ENCODE peak calls at places on chromosomes 4 and X, in four cellular contexts. One of them, this sample, is unnamed.

GRCh38 chr4:128379860-128380259 is 92.2 kb upstream of the PGRMC2 start:
- DNase-seq in GM12891: peak; percentile 12
- DNase-seq in GM12878: no peak
- DNase-seq in K562: peak; percentile 68
- DNase-seq in this sample: peak; percentile 49

GRCh38 chr4:153788419-153789276 is at the start of gene SFRP2:
- DNase-seq in GM12878: no peak
- DNase-seq in GM12891: no peak
- DNase-seq in K562: no peak
- DNase-seq in this sample: no peak

GRCh38 chr4:64230709-64231310 is 178.4 kb downstream of the TECRL start:
- DNase-seq in GM12878: no peak
- DNase-seq in K562: no peak
- DNase-seq in GM12891: no peak
- DNase-seq in this sample: no peak

GRCh38 chr4:135741583-135741982 is 1540.0 kb upstream of the PABPC4L start:
- DNase-seq in GM12891: no peak
- DNase-seq in GM12878: no peak
- DNase-seq in K562: no peak
- DNase-seq in this sample: no peak

GRCh38 chr4:142358656-142359055 is 487.4 kb downstream of the INPP4B start:
- DNase-seq in K562: no peak
- DNase-seq in GM12878: no peak
- DNase-seq in GM12891: no peak
- DNase-seq in this sample: no peak

GRCh38 chr4:3407930-3408792 is 33.6 kb upstream of the HGFAC start:
- DNase-seq in K562: no peak
- DNase-seq in GM12891: no peak
- DNase-seq in GM12878: no peak
- DNase-seq in this sample: no peak

GRCh38 chr4:185535818-185536729 is 767 bp upstream of the PDLIM3 start:
- DNase-seq in GM12878: no peak
- DNase-seq in GM12891: no peak
- DNase-seq in K562: no peak
- DNase-seq in this sample: no peak

GRCh38 chr4:81135501-81135900 is 79.5 kb downstream of the PRKG2 start:
- DNase-seq in GM12891: no peak
- DNase-seq in K562: no peak
- DNase-seq in GM12878: no peak
- DNase-seq in this sample: no peak

GRCh38 chr4:182847543-182847942 is 69.6 kb downstream of the DCTD start:
- DNase-seq in GM12878: no peak
- DNase-seq in K562: no peak
- DNase-seq in GM12891: no peak
- DNase-seq in this sample: no peak

GRCh38 chr4:26279446-26279845 is 41.4 kb upstream of the RBPJ start:
- DNase-seq in GM12878: no peak
- DNase-seq in K562: no peak
- DNase-seq in GM12891: no peak
- DNase-seq in this sample: no peak

GRCh38 chr4:112109455-112110425 is 35.5 kb upstream of the FAM241A start:
- DNase-seq in K562: no peak
- DNase-seq in GM12891: no peak
- DNase-seq in GM12878: peak; percentile 13
- DNase-seq in this sample: no peak
- TF ChIP-seq SPI1 in K562: no peak
- TF ChIP-seq SPI1 in GM12891: no peak
- TF ChIP-seq SPI1 in GM12878: no peak
- TF ChIP-seq SPI1 in this sample: no peak

GRCh38 chr4:113181289-113182007 is 132.0 kb downstream of the ANK2 start:
- DNase-seq in GM12878: no peak
- DNase-seq in GM12891: no peak
- DNase-seq in K562: no peak
- DNase-seq in this sample: no peak
- TF ChIP-seq SPI1 in GM12878: no peak
- TF ChIP-seq SPI1 in GM12891: no peak
- TF ChIP-seq SPI1 in K562: no peak
- TF ChIP-seq SPI1 in this sample: no peak

GRCh38 chr4:18291313-18291712 is 269.8 kb upstream of the LCORL start:
- DNase-seq in GM12878: no peak
- DNase-seq in K562: no peak
- DNase-seq in GM12891: no peak
- DNase-seq in this sample: no peak

DNA sequence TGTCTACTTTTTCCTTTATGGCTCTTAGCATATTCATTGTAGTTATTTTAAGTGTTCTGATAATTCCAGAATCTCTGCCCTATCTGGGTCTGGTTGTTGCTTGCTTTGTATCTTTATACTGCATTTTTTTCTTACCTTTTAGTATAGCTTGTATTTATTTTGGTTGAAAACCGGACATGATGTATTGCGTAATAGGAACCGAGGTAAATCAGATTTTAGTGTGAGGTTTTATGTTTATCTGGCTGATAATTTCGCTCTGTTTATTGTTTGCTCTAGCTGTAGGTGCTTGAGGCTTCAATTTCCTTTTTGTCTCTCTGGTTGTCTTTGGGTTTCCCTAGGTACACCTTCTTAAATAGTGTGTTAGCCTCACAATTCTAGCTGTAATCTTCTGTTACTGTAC is 263.8 kb upstream of the LCORL start:
- DNase-seq in K562: no peak
- DNase-seq in GM12878: no peak
- DNase-seq in GM12891: no peak
- DNase-seq in this sample: no peak
- TF ChIP-seq SPI1 in K562: no peak
- TF ChIP-seq SPI1 in GM12878: no peak
- TF ChIP-seq SPI1 in GM12891: no peak
- TF ChIP-seq SPI1 in this sample: no peak

DNA sequence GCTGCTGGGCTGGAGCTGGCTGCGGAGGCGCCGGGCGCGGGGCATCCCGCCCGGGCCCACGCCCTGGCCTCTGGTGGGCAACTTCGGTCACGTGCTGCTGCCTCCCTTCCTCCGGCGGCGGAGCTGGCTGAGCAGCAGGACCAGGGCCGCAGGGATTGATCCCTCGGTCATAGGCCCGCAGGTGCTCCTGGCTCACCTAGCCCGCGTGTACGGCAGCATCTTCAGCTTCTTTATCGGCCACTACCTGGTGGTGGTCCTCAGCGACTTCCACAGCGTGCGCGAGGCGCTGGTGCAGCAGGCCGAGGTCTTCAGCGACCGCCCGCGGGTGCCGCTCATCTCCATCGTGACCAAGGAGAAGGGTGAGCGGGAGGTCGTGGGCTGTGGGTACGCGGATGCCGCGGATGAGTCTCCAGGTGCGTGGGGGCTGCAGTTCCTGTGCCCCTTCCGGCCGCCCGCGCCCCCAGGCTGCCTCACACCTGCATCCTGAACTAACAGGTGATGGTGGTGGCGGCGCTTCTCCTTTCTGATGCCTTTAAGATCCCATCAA is 499 bp downstream of the CYP2U1 start:
- DNase-seq in GM12878: no peak
- DNase-seq in K562: no peak
- DNase-seq in GM12891: no peak
- DNase-seq in this sample: no peak
- TF ChIP-seq SPI1 in GM12878: no peak
- TF ChIP-seq SPI1 in K562: no peak
- TF ChIP-seq SPI1 in GM12891: peak; percentile 3
- TF ChIP-seq SPI1 in this sample: no peak

GRCh38 chr4:65383589-65384305 is 286.5 kb downstream of the EPHA5 start:
- DNase-seq in GM12891: no peak
- DNase-seq in GM12878: no peak
- DNase-seq in K562: no peak
- DNase-seq in this sample: no peak
- TF ChIP-seq SPI1 in GM12891: no peak
- TF ChIP-seq SPI1 in GM12878: no peak
- TF ChIP-seq SPI1 in K562: no peak
- TF ChIP-seq SPI1 in this sample: no peak

GRCh38 chr4:118985170-118986000 is 96.7 kb downstream of the SYNPO2 start:
- DNase-seq in GM12878: no peak
- DNase-seq in GM12891: no peak
- DNase-seq in K562: no peak
- DNase-seq in this sample: no peak

GRCh38 chr4:118981171-118981838 is 92.7 kb downstream of the SYNPO2 start:
- DNase-seq in K562: no peak
- DNase-seq in GM12878: no peak
- DNase-seq in GM12891: no peak
- DNase-seq in this sample: no peak

GRCh38 chr4:118979712-118980111 is 91.1 kb downstream of the SYNPO2 start:
- DNase-seq in GM12891: no peak
- DNase-seq in K562: no peak
- DNase-seq in GM12878: no peak
- DNase-seq in this sample: no peak

GRCh38 chr4:118983293-118983692 is 94.6 kb downstream of the SYNPO2 start:
- DNase-seq in GM12878: no peak
- DNase-seq in GM12891: no peak
- DNase-seq in K562: no peak
- DNase-seq in this sample: no peak

DNA sequence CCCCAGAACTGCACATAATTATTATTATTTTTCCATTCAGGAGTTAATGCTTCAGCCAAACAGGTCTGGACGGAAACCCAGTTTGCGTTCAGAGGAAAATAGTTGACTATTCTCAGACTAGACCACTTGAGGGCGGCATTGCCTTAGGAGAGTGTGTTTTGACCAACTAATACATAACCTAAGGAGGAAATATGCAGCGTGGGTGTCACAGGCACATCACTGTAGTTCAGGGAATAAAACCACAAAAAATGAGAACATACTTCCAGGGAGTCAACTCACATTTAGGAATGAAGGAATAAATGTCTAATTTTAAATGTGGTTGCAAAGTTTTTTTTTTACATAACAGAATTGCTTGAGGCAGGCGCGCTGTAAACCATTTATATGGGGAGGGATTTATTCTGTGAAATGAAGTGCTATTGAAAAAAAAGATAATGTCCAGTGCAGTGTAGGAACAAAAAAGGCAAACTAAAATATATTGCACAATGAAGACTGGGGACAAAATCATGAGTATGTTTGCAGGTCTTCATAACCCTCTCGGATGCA is 93.3 kb downstream of the SYNPO2 start:
- DNase-seq in K562: peak; percentile 58
- DNase-seq in GM12891: peak; percentile 38
- DNase-seq in GM12878: no peak
- DNase-seq in this sample: peak; percentile 68
- TF ChIP-seq SPI1 in K562: no peak
- TF ChIP-seq SPI1 in GM12891: no peak
- TF ChIP-seq SPI1 in GM12878: no peak
- TF ChIP-seq SPI1 in this sample: no peak

GRCh38 chrX:39896951-39897740 is 200.6 kb downstream of the BCOR start:
- DNase-seq in K562: no peak
- DNase-seq in GM12891: no peak
- DNase-seq in GM12878: no peak
- DNase-seq in this sample: peak; percentile 11
- TF ChIP-seq SPI1 in K562: no peak
- TF ChIP-seq SPI1 in GM12891: no peak
- TF ChIP-seq SPI1 in GM12878: no peak
- TF ChIP-seq SPI1 in this sample: no peak